ENCODE peak calls at places on chromosome 5, in ten cellular contexts. One of them, this sample, is unnamed.
A peak's percentile ranks its signal among the peaks of the same experiment; 100 is the strongest.

GRCh38 chr5:139698461-139699146 is 50.5 kb downstream of the CXXC5 start:
- DNase-seq in left ventricle myocardium inferior: peak; percentile 86
- DNase-seq in sigmoid colon: peak; percentile 90
- DNase-seq in transverse colon: peak; percentile 78
- DNase-seq in AG04449: peak; percentile 65
- DNase-seq in lung: peak; percentile 65
- DNase-seq in AG10803: peak; percentile 86
- DNase-seq in WERI-Rb-1: no peak
- DNase-seq in lower lobe of right lung: peak; percentile 73
- DNase-seq in endothelial cell: peak; percentile 71
- DNase-seq in this sample: peak; percentile 72

GRCh38 chr5:10250804-10251276 is 760 bp downstream of the CCT5 start:
- DNase-seq in lung: no peak
- DNase-seq in sigmoid colon: no peak
- DNase-seq in transverse colon: no peak
- DNase-seq in endothelial cell: peak; percentile 15
- DNase-seq in left ventricle myocardium inferior: no peak
- DNase-seq in WERI-Rb-1: no peak
- DNase-seq in AG10803: peak; percentile 19
- DNase-seq in AG04449: no peak
- DNase-seq in lower lobe of right lung: no peak
- DNase-seq in this sample: no peak

GRCh38 chr5:140481758-140482157 is 65.7 kb upstream of the EIF4EBP3 start:
- DNase-seq in transverse colon: no peak
- DNase-seq in lung: no peak
- DNase-seq in lower lobe of right lung: no peak
- DNase-seq in AG10803: peak; percentile 54
- DNase-seq in WERI-Rb-1: no peak
- DNase-seq in AG04449: peak; percentile 72
- DNase-seq in sigmoid colon: no peak
- DNase-seq in left ventricle myocardium inferior: no peak
- DNase-seq in endothelial cell: no peak
- DNase-seq in this sample: no peak

GRCh38 chr5:108788142-108788541 is 40.4 kb downstream of the FER start:
- DNase-seq in sigmoid colon: peak; percentile 90
- DNase-seq in AG10803: peak; percentile 37
- DNase-seq in WERI-Rb-1: no peak
- DNase-seq in transverse colon: peak; percentile 37
- DNase-seq in endothelial cell: no peak
- DNase-seq in AG04449: no peak
- DNase-seq in left ventricle myocardium inferior: peak; percentile 67
- DNase-seq in lower lobe of right lung: peak; percentile 55
- DNase-seq in lung: peak; percentile 49
- DNase-seq in this sample: no peak

GRCh38 chr5:179608131-179608581 is 15.3 kb downstream of the HNRNPH1 start:
- DNase-seq in AG04449: no peak
- DNase-seq in AG10803: no peak
- DNase-seq in WERI-Rb-1: peak; percentile 18
- DNase-seq in lung: no peak
- DNase-seq in sigmoid colon: peak; percentile 64
- DNase-seq in endothelial cell: no peak
- DNase-seq in transverse colon: no peak
- DNase-seq in lower lobe of right lung: no peak
- DNase-seq in left ventricle myocardium inferior: no peak
- DNase-seq in this sample: peak; percentile 51

GRCh38 chr5:145938699-145939531 is 2.5 kb downstream of the SH3RF2 start:
- DNase-seq in transverse colon: no peak
- DNase-seq in AG10803: no peak
- DNase-seq in WERI-Rb-1: no peak
- DNase-seq in sigmoid colon: no peak
- DNase-seq in AG04449: no peak
- DNase-seq in endothelial cell: no peak
- DNase-seq in lung: no peak
- DNase-seq in lower lobe of right lung: no peak
- DNase-seq in left ventricle myocardium inferior: no peak
- DNase-seq in this sample: no peak

GRCh38 chr5:763397-763796 is 21.1 kb downstream of the ZDHHC11B start:
- DNase-seq in left ventricle myocardium inferior: no peak
- DNase-seq in WERI-Rb-1: no peak
- DNase-seq in AG04449: no peak
- DNase-seq in sigmoid colon: peak; percentile 35
- DNase-seq in lower lobe of right lung: no peak
- DNase-seq in AG10803: no peak
- DNase-seq in endothelial cell: no peak
- DNase-seq in lung: peak; percentile 27
- DNase-seq in transverse colon: no peak
- DNase-seq in this sample: no peak

GRCh38 chr5:67021522-67022316 is 174.9 kb downstream of the CD180 start:
- DNase-seq in AG04449: no peak
- DNase-seq in lower lobe of right lung: no peak
- DNase-seq in endothelial cell: no peak
- DNase-seq in AG10803: peak; percentile 48
- DNase-seq in transverse colon: no peak
- DNase-seq in sigmoid colon: no peak
- DNase-seq in WERI-Rb-1: no peak
- DNase-seq in lung: no peak
- DNase-seq in left ventricle myocardium inferior: no peak
- DNase-seq in this sample: no peak

GRCh38 chr5:132764051-132764450 is 13.0 kb downstream of the SEPTIN8 start:
- DNase-seq in sigmoid colon: no peak
- DNase-seq in endothelial cell: no peak
- DNase-seq in lung: no peak
- DNase-seq in transverse colon: peak; percentile 3
- DNase-seq in left ventricle myocardium inferior: no peak
- DNase-seq in AG10803: no peak
- DNase-seq in WERI-Rb-1: no peak
- DNase-seq in lower lobe of right lung: no peak
- DNase-seq in AG04449: no peak
- DNase-seq in this sample: no peak

GRCh38 chr5:143086851-143087637 is 316.4 kb downstream of the NR3C1 start:
- DNase-seq in lower lobe of right lung: no peak
- DNase-seq in left ventricle myocardium inferior: no peak
- DNase-seq in lung: no peak
- DNase-seq in WERI-Rb-1: no peak
- DNase-seq in sigmoid colon: no peak
- DNase-seq in endothelial cell: no peak
- DNase-seq in AG10803: peak; percentile 89
- DNase-seq in AG04449: peak; percentile 63
- DNase-seq in transverse colon: no peak
- DNase-seq in this sample: no peak

GRCh38 chr5:62824936-62825335 is 246.3 kb downstream of the LRRC70 start:
- DNase-seq in lower lobe of right lung: no peak
- DNase-seq in sigmoid colon: no peak
- DNase-seq in lung: no peak
- DNase-seq in transverse colon: no peak
- DNase-seq in AG04449: no peak
- DNase-seq in AG10803: no peak
- DNase-seq in WERI-Rb-1: no peak
- DNase-seq in endothelial cell: no peak
- DNase-seq in left ventricle myocardium inferior: no peak
- DNase-seq in this sample: no peak

GRCh38 chr5:171312129-171312819 is 3.2 kb downstream of the TLX3 start:
- DNase-seq in left ventricle myocardium inferior: no peak
- DNase-seq in WERI-Rb-1: no peak
- DNase-seq in AG04449: no peak
- DNase-seq in lung: no peak
- DNase-seq in transverse colon: no peak
- DNase-seq in sigmoid colon: no peak
- DNase-seq in lower lobe of right lung: no peak
- DNase-seq in AG10803: no peak
- DNase-seq in endothelial cell: no peak
- DNase-seq in this sample: no peak

GRCh38 chr5:38922199-38922598 is 76.4 kb downstream of the OSMR start:
- DNase-seq in WERI-Rb-1: peak; percentile 62
- DNase-seq in transverse colon: peak; percentile 29
- DNase-seq in lung: peak; percentile 41
- DNase-seq in left ventricle myocardium inferior: peak; percentile 43
- DNase-seq in AG04449: no peak
- DNase-seq in endothelial cell: peak; percentile 61
- DNase-seq in sigmoid colon: no peak
- DNase-seq in lower lobe of right lung: peak; percentile 67
- DNase-seq in AG10803: peak; percentile 34
- DNase-seq in this sample: no peak

GRCh38 chr5:80346055-80346454 is 26.3 kb downstream of the SPZ1 start:
- DNase-seq in WERI-Rb-1: peak; percentile 59
- DNase-seq in transverse colon: peak; percentile 30
- DNase-seq in AG10803: no peak
- DNase-seq in left ventricle myocardium inferior: no peak
- DNase-seq in lower lobe of right lung: no peak
- DNase-seq in AG04449: no peak
- DNase-seq in sigmoid colon: no peak
- DNase-seq in lung: no peak
- DNase-seq in endothelial cell: peak; percentile 34
- DNase-seq in this sample: no peak

DNA sequence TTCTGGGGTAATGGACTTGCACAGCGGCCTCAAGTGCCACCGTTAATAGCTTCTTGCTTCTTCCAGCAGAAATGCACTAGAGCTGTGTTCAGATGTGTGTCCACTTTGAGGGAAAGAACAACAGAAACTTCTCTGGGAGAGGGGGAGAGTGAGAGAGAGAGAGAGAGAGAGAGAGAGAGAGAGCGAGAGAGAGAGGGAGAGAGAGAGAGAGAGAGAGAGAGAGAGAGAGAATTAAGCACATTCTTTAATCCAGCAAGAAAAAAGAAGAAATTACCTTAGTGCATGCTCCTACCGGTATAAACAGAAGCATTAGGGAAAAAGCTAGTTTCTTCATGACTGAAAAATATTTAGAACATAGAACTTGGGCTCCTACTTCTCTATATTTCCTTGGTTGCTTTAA is 418.8 kb downstream of the MAN2A1 start:
- DNase-seq in lung: no peak
- DNase-seq in endothelial cell: no peak
- DNase-seq in WERI-Rb-1: no peak
- DNase-seq in AG04449: no peak
- DNase-seq in transverse colon: no peak
- DNase-seq in lower lobe of right lung: no peak
- DNase-seq in left ventricle myocardium inferior: no peak
- DNase-seq in sigmoid colon: no peak
- DNase-seq in AG10803: no peak
- DNase-seq in this sample: no peak
- TF ChIP-seq CTCF in lung: no peak
- TF ChIP-seq CTCF in endothelial cell: no peak
- TF ChIP-seq CTCF in WERI-Rb-1: no peak
- TF ChIP-seq CTCF in AG04449: no peak
- TF ChIP-seq CTCF in transverse colon: no peak
- TF ChIP-seq CTCF in lower lobe of right lung: no peak
- TF ChIP-seq CTCF in left ventricle myocardium inferior: no peak
- TF ChIP-seq CTCF in sigmoid colon: no peak
- TF ChIP-seq CTCF in AG10803: no peak
- TF ChIP-seq CTCF in this sample: no peak

GRCh38 chr5:32465076-32465475 is 20.5 kb upstream of the ZFR start:
- DNase-seq in lung: no peak
- DNase-seq in transverse colon: no peak
- DNase-seq in AG10803: no peak
- DNase-seq in sigmoid colon: no peak
- DNase-seq in lower lobe of right lung: no peak
- DNase-seq in endothelial cell: no peak
- DNase-seq in left ventricle myocardium inferior: no peak
- DNase-seq in AG04449: no peak
- DNase-seq in WERI-Rb-1: no peak
- DNase-seq in this sample: no peak
- TF ChIP-seq CTCF in lung: no peak
- TF ChIP-seq CTCF in transverse colon: no peak
- TF ChIP-seq CTCF in AG10803: no peak
- TF ChIP-seq CTCF in sigmoid colon: no peak
- TF ChIP-seq CTCF in lower lobe of right lung: no peak
- TF ChIP-seq CTCF in endothelial cell: no peak
- TF ChIP-seq CTCF in left ventricle myocardium inferior: no peak
- TF ChIP-seq CTCF in AG04449: no peak
- TF ChIP-seq CTCF in WERI-Rb-1: no peak
- TF ChIP-seq CTCF in this sample: no peak

DNA sequence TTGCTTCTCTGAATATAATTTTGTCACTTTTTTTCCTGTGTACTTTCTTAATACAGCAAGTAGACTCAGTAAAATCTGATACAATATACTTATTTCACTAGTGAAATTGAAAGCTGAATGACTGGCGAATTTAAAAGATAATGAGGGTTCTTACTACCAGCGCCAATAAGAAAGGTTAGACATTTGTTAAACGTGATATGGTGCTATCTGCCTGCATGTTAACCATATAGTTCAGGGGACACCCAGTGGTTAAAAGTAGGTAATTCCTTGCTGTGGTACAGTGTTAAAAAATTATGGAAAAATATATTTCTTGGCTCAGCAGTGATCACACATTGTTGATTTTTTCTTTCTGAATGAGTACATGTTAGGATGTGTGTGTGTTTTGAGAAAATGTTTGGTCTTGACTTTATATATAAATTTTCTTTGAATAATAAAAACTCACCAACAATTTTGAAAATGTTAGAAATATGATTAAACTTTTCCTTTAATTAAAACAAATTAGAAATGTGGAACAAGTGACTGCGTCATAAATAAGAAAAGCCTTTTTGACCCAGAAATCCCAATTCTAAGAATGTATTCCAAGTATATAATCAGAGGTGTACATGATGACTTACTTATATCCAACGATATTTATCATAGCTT is 25.8 kb downstream of the CAST start:
- DNase-seq in left ventricle myocardium inferior: no peak
- DNase-seq in AG04449: no peak
- DNase-seq in lower lobe of right lung: no peak
- DNase-seq in sigmoid colon: no peak
- DNase-seq in transverse colon: no peak
- DNase-seq in endothelial cell: no peak
- DNase-seq in WERI-Rb-1: no peak
- DNase-seq in AG10803: peak; percentile 55
- DNase-seq in lung: no peak
- DNase-seq in this sample: no peak
- TF ChIP-seq CTCF in left ventricle myocardium inferior: peak; percentile 70
- TF ChIP-seq CTCF in AG04449: peak; percentile 45
- TF ChIP-seq CTCF in lower lobe of right lung: peak; percentile 50
- TF ChIP-seq CTCF in sigmoid colon: peak; percentile 38
- TF ChIP-seq CTCF in transverse colon: peak; percentile 75
- TF ChIP-seq CTCF in endothelial cell: peak; percentile 74
- TF ChIP-seq CTCF in WERI-Rb-1: peak; percentile 40
- TF ChIP-seq CTCF in AG10803: peak; percentile 63
- TF ChIP-seq CTCF in lung: peak; percentile 17
- TF ChIP-seq CTCF in this sample: no peak

DNA sequence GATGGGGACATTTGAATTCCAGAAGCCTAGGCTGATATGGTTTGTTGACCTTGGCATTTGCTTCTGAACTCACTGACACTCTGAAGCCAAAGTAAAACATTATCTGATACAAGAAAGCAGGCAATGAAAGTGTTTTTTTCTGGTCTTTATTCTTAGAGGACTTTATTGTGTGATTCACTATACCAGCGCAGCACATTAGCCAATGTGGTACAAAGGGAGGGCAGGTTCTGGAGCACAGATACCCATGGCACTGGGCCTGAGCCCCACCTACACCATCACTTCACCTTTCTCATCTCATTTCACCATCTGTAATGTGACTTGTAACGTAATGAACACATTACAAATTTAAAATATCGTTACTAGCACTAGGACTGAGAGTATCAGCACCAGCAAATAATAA is 89.7 kb upstream of the ZNF366 start:
- DNase-seq in left ventricle myocardium inferior: no peak
- DNase-seq in lower lobe of right lung: no peak
- DNase-seq in WERI-Rb-1: no peak
- DNase-seq in AG10803: no peak
- DNase-seq in lung: no peak
- DNase-seq in AG04449: no peak
- DNase-seq in sigmoid colon: no peak
- DNase-seq in endothelial cell: no peak
- DNase-seq in transverse colon: no peak
- DNase-seq in this sample: no peak
- TF ChIP-seq CTCF in left ventricle myocardium inferior: no peak
- TF ChIP-seq CTCF in lower lobe of right lung: no peak
- TF ChIP-seq CTCF in WERI-Rb-1: no peak
- TF ChIP-seq CTCF in AG10803: no peak
- TF ChIP-seq CTCF in lung: no peak
- TF ChIP-seq CTCF in AG04449: no peak
- TF ChIP-seq CTCF in sigmoid colon: no peak
- TF ChIP-seq CTCF in endothelial cell: no peak
- TF ChIP-seq CTCF in transverse colon: no peak
- TF ChIP-seq CTCF in this sample: no peak

This sample was measured in Peyer's patch.